ENCODE peak calls at places on chromosomes 12 and 14, in five cellular contexts. T is coronary artery, E is midbrain, L is GM04504, D is breast epithelium. B is an unnamed sample.

GRCh38 chr14:103905861-103906456 is 22.3 kb upstream of the TDRD9 start:
- DNase-seq in T (no peak), E (no peak), L (no peak), D (no peak), B (no peak)

GRCh38 chr12:130132831-130133635 is 29.2 kb upstream of the FZD10 start:
- DNase-seq in T (no peak), E (no peak), L (no peak), D (no peak), B (no peak)

GRCh38 chr12:121217066-121217465 is 7.1 kb downstream of the P2RX4 start:
- DNase-seq in T (no peak), E (no peak), L (no peak), D (no peak), B (no peak)

GRCh38 chr12:127121494-127122070 is 1145.4 kb upstream of the TMEM132C start:
- DNase-seq in T (no peak), E (no peak), L (no peak), D (no peak), B (no peak)

GRCh38 chr14:74161526-74162158 is 76.9 kb downstream of the LIN52 start:
- DNase-seq in T (no peak), E (no peak), L (no peak), D (no peak), B (no peak)

GRCh38 chr12:12600659-12601058 is 11.0 kb upstream of the CREBL2 start:
- DNase-seq in T (no peak), E (no peak), L (no peak), D (no peak), B (no peak)

GRCh38 chr14:98259881-98260280 is 1012.1 kb downstream of the BCL11B start:
- DNase-seq in T (no peak), E (no peak), L (no peak), D (no peak), B (no peak)

GRCh38 chr14:105301103-105301914 is 508 bp upstream of the BRF1 start:
- DNase-seq in T (peak), E (peak), L (peak), D (peak), B (peak)

GRCh38 chr12:131829795-131830334 is 1.7 kb downstream of the MMP17 start:
- DNase-seq in T (peak), E (no peak), L (no peak), D (no peak), B (no peak)

GRCh38 chr12:89060133-89060532 is 292.2 kb downstream of the DUSP6 start:
- DNase-seq in T (no peak), E (no peak), L (no peak), D (no peak), B (no peak)

GRCh38 chr12:69821441-69822204 is 3.4 kb upstream of the MYRFL start:
- DNase-seq in T (no peak), E (peak), L (no peak), D (no peak), B (peak)

GRCh38 chr14:104239866-104240301 is 101.5 kb downstream of the KIF26A start:
- DNase-seq in T (peak), E (no peak), L (no peak), D (no peak), B (peak)

GRCh38 chr12:4833053-4833452 is 76.7 kb upstream of the KCNA1 start:
- DNase-seq in T (no peak), E (no peak), L (no peak), D (no peak), B (no peak)

GRCh38 chr12:76878899-76879709 is at the start of gene CSRP2:
- DNase-seq in T (peak), E (peak), L (peak), D (peak), B (peak)

GRCh38 chr12:1533205-1533601 is 61.2 kb downstream of the FBXL14 start:
- DNase-seq in T (no peak), E (no peak), L (no peak), D (no peak), B (no peak)

GRCh38 chr14:34981743-34982420 is 910 bp upstream of the SRP54 start:
- DNase-seq in T (no peak), E (peak), L (no peak), D (peak), B (peak)

B was measured in putamen.